ENCODE peak calls at places on chromosome 18, in nine cellular contexts. B is spleen, P is mammary epithelial cell, C is GM23338, W is uterus, T is Peyer's patch, X is body of pancreas, L is NT2/D1, D is transverse colon. A is an unnamed sample.

GRCh38 chr18:4510709-4511108 is 55.6 kb upstream of the DLGAP1 start:
- DNase-seq in B (no peak), P (peak; percentile 0), C (no peak), W (no peak), T (peak; percentile 64), X (no peak), L (no peak), D (no peak), A (no peak)

GRCh38 chr18:37447959-37448916 is 117.4 kb downstream of the CELF4 start:
- DNase-seq in B (no peak), P (no peak), C (no peak), W (no peak), T (no peak), X (no peak), L (no peak), D (no peak), A (no peak)

GRCh38 chr18:44685296-44685695 is 4.6 kb downstream of the SETBP1 start:
- DNase-seq in B (no peak), P (no peak), C (no peak), W (no peak), T (no peak), X (no peak), L (no peak), D (no peak), A (no peak)

GRCh38 chr18:22272242-22272641 is 102.9 kb downstream of the GATA6 start:
- DNase-seq in B (no peak), P (no peak), C (no peak), W (no peak), T (no peak), X (no peak), L (no peak), D (no peak), A (no peak)

GRCh38 chr18:63975632-63976031 is 5.8 kb downstream of the SERPINB8 start:
- DNase-seq in B (no peak), P (no peak), C (no peak), W (no peak), T (no peak), X (no peak), L (no peak), D (no peak), A (no peak)

GRCh38 chr18:59617468-59617932 is 79.7 kb downstream of the CCBE1 start:
- DNase-seq in B (no peak), P (peak; percentile 16), C (no peak), W (no peak), T (no peak), X (no peak), L (no peak), D (no peak), A (no peak)

GRCh38 chr18:55406374-55407045 is 181.5 kb downstream of the TCF4 start:
- DNase-seq in B (no peak), P (no peak), C (no peak), W (no peak), T (no peak), X (no peak), L (no peak), D (no peak), A (no peak)

GRCh38 chr18:59927246-59927825 is 27.5 kb downstream of the PMAIP1 start:
- DNase-seq in B (no peak), P (peak; percentile 97), C (no peak), W (no peak), T (no peak), X (no peak), L (no peak), D (no peak), A (no peak)

GRCh38 chr18:2571200-2572143 is at the start of the genes METTL4 and NDC80:
- DNase-seq in B (peak; percentile 96), P (peak; percentile 88), C (peak; percentile 93), W (peak; percentile 84), T (peak; percentile 91), X (peak; percentile 85), L (peak; percentile 70), D (peak; percentile 89), A (peak; percentile 95)

GRCh38 chr18:2570772-2571199 is 519 bp downstream of the METTL4 start:
- DNase-seq in B (peak; percentile 92), P (peak; percentile 69), C (peak; percentile 75), W (peak; percentile 69), T (peak; percentile 77), X (peak; percentile 68), L (no peak), D (peak; percentile 75), A (peak; percentile 75)

GRCh38 chr18:2568605-2569004 is 2.7 kb downstream of the METTL4 start:
- DNase-seq in B (no peak), P (no peak), C (no peak), W (no peak), T (no peak), X (no peak), L (no peak), D (no peak), A (no peak)

GRCh38 chr18:2568129-2568528 is 3.2 kb downstream of the METTL4 start:
- DNase-seq in B (no peak), P (no peak), C (no peak), W (no peak), T (no peak), X (no peak), L (no peak), D (no peak), A (no peak)

DNA sequence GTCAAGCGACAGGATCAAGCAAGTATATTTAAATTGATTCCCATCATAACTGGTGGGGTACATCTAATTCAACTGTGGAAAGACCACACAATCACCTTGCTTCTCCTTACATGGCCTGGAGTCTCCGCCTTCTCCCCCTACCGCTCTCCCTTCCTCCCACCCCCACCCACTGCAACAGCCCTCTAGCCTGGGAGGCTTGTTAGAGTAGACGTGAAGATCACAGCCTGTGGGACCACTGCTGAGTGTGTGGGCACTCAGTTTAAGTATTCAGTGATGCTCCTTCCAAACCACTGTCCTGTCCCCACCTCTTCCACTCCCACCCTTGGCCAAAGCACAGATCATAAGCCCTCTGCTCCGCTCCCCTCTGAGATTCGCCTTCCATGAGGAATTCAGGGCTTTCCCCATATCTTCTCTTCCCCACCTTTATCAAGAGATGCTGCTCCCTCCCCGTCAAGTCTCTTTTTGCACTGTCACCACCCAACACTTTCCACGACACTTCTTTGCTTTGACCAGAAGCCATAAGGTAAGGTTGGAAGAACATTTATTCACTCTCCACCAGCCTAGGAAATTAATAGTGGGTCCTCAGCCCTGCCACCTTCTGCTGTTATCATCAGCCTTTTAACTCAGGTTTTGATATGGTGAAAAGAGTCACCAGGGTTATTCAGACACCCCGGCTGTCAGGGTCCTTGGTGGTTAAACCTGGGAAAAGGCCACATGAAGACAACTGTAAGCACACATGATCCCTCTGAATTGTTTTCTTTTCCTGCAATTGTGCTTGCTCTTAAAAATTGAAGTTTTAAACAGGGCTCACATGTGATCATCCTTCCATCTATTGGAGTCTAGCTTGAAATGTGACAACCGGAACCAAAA is 1.7 kb downstream of the METTL4 start:
- DNase-seq in B (no peak), P (no peak), C (no peak), W (no peak), T (no peak), X (no peak), L (no peak), D (no peak), A (no peak)
- H3K4me1 ChIP-seq in B (peaks cover 16% of the 10 kb centered on the region), P (peaks cover 10% of the 10 kb centered on the region), C (peaks cover 12% of the 10 kb centered on the region), W (peaks cover 7% of the 10 kb centered on the region), T (no peaks in the 10 kb centered on the region), X (peaks cover 15% of the 10 kb centered on the region), L (peaks cover 4% of the 10 kb centered on the region), D (peaks cover 19% of the 10 kb centered on the region), A (peaks cover 3% of the 10 kb centered on the region)

DNA sequence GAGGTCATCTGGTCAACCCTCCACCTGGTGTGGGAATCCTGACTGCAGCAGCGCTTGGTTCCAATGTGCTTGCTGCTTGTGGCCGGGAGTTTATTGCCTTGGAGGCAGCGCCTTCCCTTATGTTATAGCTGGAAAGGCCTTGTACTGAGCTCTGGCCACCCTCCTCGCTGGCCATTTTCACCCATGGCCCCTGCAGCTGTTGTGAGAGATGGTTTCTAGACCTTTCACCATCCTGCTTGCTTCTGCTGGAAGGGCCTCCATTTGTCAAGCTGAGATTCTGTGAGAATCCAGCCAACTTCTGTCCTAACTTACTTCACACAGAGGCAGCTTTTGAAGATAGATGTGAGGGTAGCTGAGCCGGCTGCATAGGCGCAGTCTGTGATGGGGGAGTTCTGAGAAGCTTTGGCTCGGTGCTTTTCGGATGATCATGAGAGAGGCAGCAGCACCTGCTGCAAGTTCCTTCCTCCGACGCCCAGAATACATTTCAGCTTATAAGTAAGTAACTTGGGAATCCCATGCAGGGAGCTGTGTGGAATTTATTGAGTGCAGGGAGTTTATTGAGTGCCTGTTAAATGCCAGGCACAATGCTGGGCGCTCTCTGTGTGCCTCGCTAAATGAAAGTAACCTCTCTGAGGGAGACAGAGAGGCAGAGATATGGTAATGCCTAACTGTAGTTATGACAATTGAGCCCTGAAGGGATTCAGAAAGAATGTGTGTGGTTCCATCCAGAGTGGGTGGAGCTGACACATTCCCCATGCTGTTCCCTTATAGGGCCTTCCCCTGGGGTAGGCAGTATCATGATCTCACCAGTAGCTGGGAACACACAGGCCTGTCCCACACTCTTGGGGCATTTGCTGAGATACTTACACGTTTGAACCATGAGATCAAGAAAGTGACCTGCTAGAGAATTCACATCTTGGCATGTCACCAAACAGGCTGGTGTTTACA is 8.9 kb downstream of the CTIF start:
- DNase-seq in B (no peak), P (peak; percentile 93), C (peak; percentile 55), W (no peak), T (no peak), X (no peak), L (no peak), D (no peak), A (no peak)
- H3K27me3 ChIP-seq in B (no peaks in the 10 kb centered on the region), P (no peaks in the 10 kb centered on the region), C (peaks cover 6% of the 10 kb centered on the region), W (no peaks in the 10 kb centered on the region), T (no peaks in the 10 kb centered on the region), X (no peaks in the 10 kb centered on the region), L (no peaks in the 10 kb centered on the region), D (no peaks in the 10 kb centered on the region), A (no peaks in the 10 kb centered on the region)

GRCh38 chr18:23565916-23566547 is 20.3 kb downstream of the NPC1 start:
- DNase-seq in B (no peak), P (peak; percentile 84), C (no peak), W (no peak), T (no peak), X (no peak), L (no peak), D (no peak), A (no peak)

GRCh38 chr18:23568739-23569138 is 17.6 kb downstream of the NPC1 start:
- DNase-seq in B (no peak), P (no peak), C (no peak), W (no peak), T (no peak), X (no peak), L (no peak), D (no peak), A (no peak)

GRCh38 chr18:23568265-23568664 is 18.0 kb downstream of the NPC1 start:
- DNase-seq in B (no peak), P (no peak), C (no peak), W (no peak), T (no peak), X (no peak), L (no peak), D (no peak), A (no peak)

GRCh38 chr18:23560186-23560585 is 26.1 kb downstream of the NPC1 start:
- DNase-seq in B (no peak), P (no peak), C (no peak), W (no peak), T (no peak), X (no peak), L (no peak), D (no peak), A (no peak)

GRCh38 chr18:23563377-23564043 is 22.8 kb downstream of the NPC1 start:
- DNase-seq in B (no peak), P (peak; percentile 76), C (no peak), W (no peak), T (no peak), X (no peak), L (no peak), D (no peak), A (no peak)
- H3K36me3 ChIP-seq in B (peaks cover 64% of the 10 kb centered on the region), P (peaks cover 41% of the 10 kb centered on the region), C (peaks cover 49% of the 10 kb centered on the region), W (no peaks in the 10 kb centered on the region), T (no peaks in the 10 kb centered on the region), X (peaks cover 16% of the 10 kb centered on the region), L (peaks cover 70% of the 10 kb centered on the region), D (peaks cover 29% of the 10 kb centered on the region), A (peaks cover 12% of the 10 kb centered on the region)

DNA sequence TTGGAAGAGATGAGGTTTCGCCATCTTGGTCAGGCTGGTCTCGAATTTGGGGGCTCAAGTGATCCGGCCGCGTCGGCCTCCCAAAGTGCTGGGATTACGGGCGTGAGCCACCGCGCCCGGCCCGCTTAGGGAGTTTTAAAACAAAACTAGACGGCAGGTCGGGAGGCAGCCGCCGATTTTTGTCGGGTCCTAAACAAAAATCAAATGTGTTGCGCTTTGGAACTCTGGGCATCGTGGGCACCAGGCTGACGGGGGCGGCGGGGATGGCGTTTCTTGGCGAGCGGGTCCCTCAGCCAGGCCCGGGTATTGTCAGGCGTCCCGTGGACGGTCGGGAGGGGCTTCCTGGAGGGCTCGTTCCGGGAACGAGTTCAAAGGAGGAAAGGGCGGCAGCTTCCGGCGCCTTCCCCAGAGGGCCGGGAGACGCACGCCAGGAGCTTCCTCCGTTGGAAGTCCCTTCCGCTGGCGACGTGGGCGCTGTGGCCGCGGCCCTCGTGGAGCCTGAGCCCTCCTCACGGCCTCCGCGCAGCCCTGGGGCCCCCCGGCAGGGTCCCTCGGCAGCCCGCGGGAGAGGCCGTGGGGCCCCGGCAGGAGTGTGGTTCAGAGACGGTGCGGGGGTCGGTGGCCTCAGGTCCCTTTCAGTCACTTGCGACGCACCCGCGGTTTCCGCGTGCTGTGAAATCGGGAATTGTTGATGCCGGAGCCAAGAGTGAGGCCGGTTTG is 59.2 kb downstream of the EMILIN2 start:
- DNase-seq in B (peak; percentile 87), P (no peak), C (peak; percentile 69), W (peak; percentile 73), T (peak; percentile 70), X (no peak), L (no peak), D (peak; percentile 79), A (peak; percentile 89)
- H3K4me1 ChIP-seq in B (peaks cover 4% of the 10 kb centered on the region), P (peaks cover 3% of the 10 kb centered on the region), C (peaks cover 7% of the 10 kb centered on the region), W (peaks cover 7% of the 10 kb centered on the region), T (no peaks in the 10 kb centered on the region), X (peaks cover 21% of the 10 kb centered on the region), L (no peaks in the 10 kb centered on the region), D (peaks cover 17% of the 10 kb centered on the region), A (no peaks in the 10 kb centered on the region)

A was measured in aorta.